ENCODE peak calls at places on chromosomes 2 and 18, in seven cellular contexts. F is HCT116, H is K562, C is H1, K is SK-N-SH, P is HepG2, V is GM12878. I is an unnamed sample.
A peak's percentile ranks its signal among the peaks of the same experiment; 100 is the strongest.

GRCh38 chr2:121072784-121073183 is 212.2 kb downstream of the TFCP2L1 start:
- DNase-seq in F (no peak), H (no peak), C (no peak), K (no peak), P (no peak), V (no peak), I (no peak)

GRCh38 chr2:27051902-27052645 is 606 bp downstream of the AGBL5 start:
- DNase-seq in F (no peak), H (no peak), C (peak; percentile 87), K (peak; percentile 67), P (no peak), V (no peak), I (no peak)

GRCh38 chr2:189534854-189535253 is 45.7 kb downstream of the SLC40A1 start:
- DNase-seq in F (no peak), H (no peak), C (no peak), K (no peak), P (peak; percentile 53), V (no peak), I (no peak)

GRCh38 chr2:42132966-42133641 is 36.0 kb upstream of the EML4 start:
- DNase-seq in F (peak; percentile 61), H (peak; percentile 78), C (peak; percentile 65), K (peak; percentile 85), P (peak; percentile 98), V (peak; percentile 65), I (peak; percentile 90)

GRCh38 chr2:3712841-3713503 is 9.6 kb downstream of the DCDC2C start:
- DNase-seq in F (no peak), H (no peak), C (no peak), K (no peak), P (no peak), V (no peak), I (no peak)

GRCh38 chr18:79092869-79093268 is 23.7 kb downstream of the ATP9B start:
- DNase-seq in F (no peak), H (no peak), C (no peak), K (no peak), P (no peak), V (no peak), I (no peak)

GRCh38 chr2:160332318-160332717 is 132.2 kb upstream of the ITGB6 start:
- DNase-seq in F (no peak), H (no peak), C (no peak), K (peak; percentile 37), P (no peak), V (no peak), I (no peak)

GRCh38 chr2:63888490-63889402 is 47.0 kb downstream of the UGP2 start:
- DNase-seq in F (peak; percentile 29), H (peak; percentile 67), C (no peak), K (peak; percentile 61), P (peak; percentile 65), V (peak; percentile 8), I (peak; percentile 30)

GRCh38 chr2:11498543-11499034 is 32.6 kb upstream of the E2F6 start:
- DNase-seq in F (no peak), H (no peak), C (no peak), K (peak; percentile 80), P (peak; percentile 80), V (peak; percentile 69), I (no peak)

GRCh38 chr2:89819809-89820208 is 1128.3 kb downstream of the RPIA start:
- DNase-seq in F (no peak), H (no peak), C (no peak), K (no peak), P (no peak), V (no peak), I (no peak)

GRCh38 chr2:222100704-222101103 is 198.1 kb downstream of the PAX3 start:
- DNase-seq in F (no peak), H (no peak), C (no peak), K (no peak), P (no peak), V (no peak), I (no peak)

GRCh38 chr18:10213526-10213925 is 240.9 kb upstream of the APCDD1 start:
- DNase-seq in F (no peak), H (no peak), C (no peak), K (no peak), P (no peak), V (peak; percentile 41), I (no peak)

GRCh38 chr18:36811430-36811829 is 17.4 kb downstream of the TPGS2 start:
- DNase-seq in F (no peak), H (no peak), C (no peak), K (no peak), P (no peak), V (no peak), I (no peak)

GRCh38 chr18:73007935-73008308 is 140.1 kb upstream of the NETO1 start:
- DNase-seq in F (no peak), H (no peak), C (no peak), K (no peak), P (no peak), V (no peak), I (no peak)

GRCh38 chr2:42404666-42405065 is 43.6 kb upstream of the COX7A2L start:
- DNase-seq in F (no peak), H (no peak), C (no peak), K (no peak), P (no peak), V (no peak), I (no peak)

GRCh38 chr2:96637385-96638143 is 548 bp downstream of the KANSL3 start:
- DNase-seq in F (peak; percentile 56), H (peak; percentile 96), C (peak; percentile 79), K (peak; percentile 90), P (peak; percentile 85), V (peak; percentile 21), I (no peak)

GRCh38 chr18:33805592-33805991 is 227.6 kb downstream of the ASXL3 start:
- DNase-seq in F (no peak), H (no peak), C (no peak), K (peak; percentile 6), P (no peak), V (no peak), I (no peak)

GRCh38 chr18:2961828-2962227 is 51.1 kb downstream of the LPIN2 start:
- DNase-seq in F (no peak), H (no peak), C (no peak), K (peak; percentile 13), P (no peak), V (no peak), I (no peak)

GRCh38 chr2:96084006-96084857 is 32.1 kb downstream of the ADRA2B start:
- DNase-seq in F (no peak), H (no peak), C (peak; percentile 38), K (no peak), P (no peak), V (no peak), I (no peak)

GRCh38 chr2:167929461-167929860 is 317.9 kb downstream of the STK39 start:
- DNase-seq in F (no peak), H (no peak), C (no peak), K (no peak), P (no peak), V (no peak), I (no peak)

GRCh38 chr2:180670302-180671003 is 310.0 kb upstream of the UBE2E3 start:
- DNase-seq in F (no peak), H (no peak), C (no peak), K (no peak), P (no peak), V (no peak), I (no peak)

GRCh38 chr18:44178476-44178875 is 502.2 kb upstream of the SETBP1 start:
- DNase-seq in F (no peak), H (no peak), C (no peak), K (no peak), P (no peak), V (no peak), I (no peak)

GRCh38 chr2:237546876-237547395 is 19.4 kb upstream of the PRLH start:
- DNase-seq in F (no peak), H (no peak), C (no peak), K (no peak), P (no peak), V (no peak), I (no peak)

GRCh38 chr2:80651435-80651834 is 346.9 kb upstream of the LRRTM1 start:
- DNase-seq in F (no peak), H (no peak), C (no peak), K (no peak), P (no peak), V (no peak), I (no peak)

GRCh38 chr18:8615397-8616025 is 6.3 kb downstream of the RAB12 start:
- DNase-seq in F (no peak), H (peak; percentile 62), C (no peak), K (peak; percentile 69), P (peak; percentile 35), V (no peak), I (peak; percentile 53)

GRCh38 chr18:56899660-56900059 is 247.2 kb upstream of the BOD1L2 start:
- DNase-seq in F (no peak), H (no peak), C (no peak), K (no peak), P (no peak), V (no peak), I (no peak)

GRCh38 chr18:56900195-56901094 is 246.4 kb upstream of the BOD1L2 start:
- DNase-seq in F (no peak), H (no peak), C (no peak), K (no peak), P (no peak), V (no peak), I (no peak)

GRCh38 chr18:56901919-56902318 is 245.0 kb upstream of the BOD1L2 start:
- DNase-seq in F (no peak), H (no peak), C (no peak), K (no peak), P (no peak), V (no peak), I (no peak)

GRCh38 chr18:56903686-56904085 is 243.2 kb upstream of the BOD1L2 start:
- DNase-seq in F (no peak), H (no peak), C (no peak), K (no peak), P (no peak), V (no peak), I (no peak)

DNA sequence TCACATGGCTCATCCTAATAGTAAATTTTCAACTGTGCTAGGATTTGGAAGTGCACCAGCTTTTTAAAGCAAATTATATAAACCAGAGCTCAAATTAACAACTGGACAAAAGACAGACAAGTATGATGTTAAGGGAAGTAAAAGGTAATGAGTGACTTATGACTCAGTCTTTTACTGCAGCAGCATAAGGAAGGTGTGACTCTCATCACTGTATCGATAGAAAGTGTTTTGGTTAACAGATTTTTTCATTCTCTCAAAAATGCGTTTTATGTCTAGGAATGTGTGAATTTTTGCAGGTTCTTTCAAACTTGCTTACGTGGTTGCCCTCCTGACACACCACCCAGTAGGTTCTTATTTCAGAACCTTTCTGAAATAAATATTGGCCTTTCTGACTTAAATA is 244.2 kb upstream of the BOD1L2 start:
- DNase-seq in F (no peak), H (no peak), C (no peak), K (no peak), P (no peak), V (no peak), I (no peak)
- TF ChIP-seq SIN3A in F (no peak), H (no peak), C (no peak), K (no peak), P (no peak), V (no peak), I (no peak)

GRCh38 chr2:227817940-227818568 is 4.4 kb downstream of the CCL20 start:
- DNase-seq in F (peak; percentile 99), H (peak; percentile 3), C (no peak), K (peak; percentile 4), P (peak; percentile 95), V (peak; percentile 45), I (peak; percentile 99)
- TF ChIP-seq POLR2AphosphoS5 in F (peak; percentile 83), H (no peak), C (no peak), K (peak; percentile 85), P (peak; percentile 65), V (no peak), I (peak; percentile 64)

GRCh38 chr2:7020939-7021470 is 103.8 kb downstream of the RNF144A start:
- DNase-seq in F (no peak), H (no peak), C (no peak), K (no peak), P (no peak), V (no peak), I (no peak)
- H3K4me1 ChIP-seq in F (no peaks in the 10 kb centered on the region), H (peaks cover 9% of the 10 kb centered on the region), C (no peaks in the 10 kb centered on the region), K (peaks cover 54% of the 10 kb centered on the region), P (no peaks in the 10 kb centered on the region), V (no peaks in the 10 kb centered on the region), I (no peaks in the 10 kb centered on the region)

GRCh38 chr2:29347774-29348465 is 232.7 kb downstream of the CLIP4 start:
- DNase-seq in F (no peak), H (no peak), C (no peak), K (no peak), P (no peak), V (no peak), I (no peak)
- TF ChIP-seq SIN3A in F (no peak), H (no peak), C (no peak), K (no peak), P (no peak), V (no peak), I (no peak)